ENCODE peak calls at places on chromosomes 13 and 19, in four cellular contexts. One of them, this sample, is unnamed.

GRCh38 chr13:114229486-114229885 is 5.2 kb upstream of the CDC16 start:
- DNase-seq in H9: no peak
- DNase-seq in mesenchymal stem cell: no peak
- DNase-seq in IMR-90: no peak
- DNase-seq in this sample: no peak

GRCh38 chr19:48805452-48805851 is 5.4 kb downstream of the BCAT2 start:
- DNase-seq in H9: no peak
- DNase-seq in mesenchymal stem cell: no peak
- DNase-seq in IMR-90: no peak
- DNase-seq in this sample: no peak

GRCh38 chr13:67369895-67370660 is 139.9 kb upstream of the PCDH9 start:
- DNase-seq in H9: no peak
- DNase-seq in mesenchymal stem cell: peak; percentile 89
- DNase-seq in IMR-90: peak; percentile 92
- DNase-seq in this sample: no peak

GRCh38 chr19:46076951-46077814 is 36.4 kb upstream of the IGFL4 start:
- DNase-seq in H9: peak; percentile 89
- DNase-seq in mesenchymal stem cell: peak; percentile 87
- DNase-seq in IMR-90: peak; percentile 79
- DNase-seq in this sample: peak; percentile 67

GRCh38 chr19:11168568-11168967 is 13.0 kb upstream of the SPC24 start:
- DNase-seq in H9: no peak
- DNase-seq in mesenchymal stem cell: peak; percentile 96
- DNase-seq in IMR-90: peak; percentile 97
- DNase-seq in this sample: peak; percentile 64

GRCh38 chr19:18519962-18520847 is 1.7 kb downstream of the ELL start:
- DNase-seq in H9: peak; percentile 80
- DNase-seq in mesenchymal stem cell: peak; percentile 92
- DNase-seq in IMR-90: peak; percentile 85
- DNase-seq in this sample: peak; percentile 94

GRCh38 chr19:3631053-3631861 is 4.7 kb upstream of the CACTIN start:
- DNase-seq in H9: no peak
- DNase-seq in mesenchymal stem cell: no peak
- DNase-seq in IMR-90: no peak
- DNase-seq in this sample: no peak

GRCh38 chr19:18649371-18650047 is 12.7 kb downstream of the KLHL26 start:
- DNase-seq in H9: peak; percentile 62
- DNase-seq in mesenchymal stem cell: peak; percentile 88
- DNase-seq in IMR-90: peak; percentile 70
- DNase-seq in this sample: peak; percentile 33

GRCh38 chr19:30718728-30719127 is 346.5 kb downstream of the ZNF536 start:
- DNase-seq in H9: no peak
- DNase-seq in mesenchymal stem cell: no peak
- DNase-seq in IMR-90: no peak
- DNase-seq in this sample: no peak

GRCh38 chr19:47725759-47726401 is 12.7 kb downstream of the EHD2 start:
- DNase-seq in H9: no peak
- DNase-seq in mesenchymal stem cell: peak; percentile 25
- DNase-seq in IMR-90: no peak
- DNase-seq in this sample: peak; percentile 65

GRCh38 chr19:30752201-30752600 is 380.0 kb downstream of the ZNF536 start:
- DNase-seq in H9: no peak
- DNase-seq in mesenchymal stem cell: no peak
- DNase-seq in IMR-90: no peak
- DNase-seq in this sample: no peak

GRCh38 chr13:101416181-101417042 is at the start of gene NALCN:
- DNase-seq in H9: peak; percentile 39
- DNase-seq in mesenchymal stem cell: peak; percentile 30
- DNase-seq in IMR-90: no peak
- DNase-seq in this sample: peak; percentile 26

GRCh38 chr13:48731957-48732569 is 78.3 kb downstream of the CYSLTR2 start:
- DNase-seq in H9: peak; percentile 74
- DNase-seq in mesenchymal stem cell: no peak
- DNase-seq in IMR-90: no peak
- DNase-seq in this sample: peak; percentile 69

GRCh38 chr13:30681489-30682242 is 53.7 kb upstream of the ALOX5AP start:
- DNase-seq in H9: no peak
- DNase-seq in mesenchymal stem cell: peak; percentile 92
- DNase-seq in IMR-90: peak; percentile 80
- DNase-seq in this sample: no peak

GRCh38 chr13:100573121-100573520 is 15.5 kb downstream of the GGACT start:
- DNase-seq in H9: peak; percentile 73
- DNase-seq in mesenchymal stem cell: peak; percentile 79
- DNase-seq in IMR-90: peak; percentile 82
- DNase-seq in this sample: peak; percentile 57

GRCh38 chr13:60765700-60766411 is 368.8 kb downstream of the TDRD3 start:
- DNase-seq in H9: no peak
- DNase-seq in mesenchymal stem cell: peak; percentile 28
- DNase-seq in IMR-90: no peak
- DNase-seq in this sample: no peak

GRCh38 chr13:59587971-59588716 is 575.6 kb downstream of the DIAPH3 start:
- DNase-seq in H9: no peak
- DNase-seq in mesenchymal stem cell: no peak
- DNase-seq in IMR-90: no peak
- DNase-seq in this sample: no peak
- H2BK120ac ChIP-seq in H9: no peak overlapping the region
- H2BK120ac ChIP-seq in mesenchymal stem cell: no peak overlapping the region
- H2BK120ac ChIP-seq in IMR-90: no peak overlapping the region
- H2BK120ac ChIP-seq in this sample: no peak overlapping the region

GRCh38 chr19:1210227-1210538 is 4.6 kb downstream of the STK11 start:
- DNase-seq in H9: no peak
- DNase-seq in mesenchymal stem cell: no peak
- DNase-seq in IMR-90: no peak
- DNase-seq in this sample: no peak

GRCh38 chr19:1213391-1214286 is 8.1 kb downstream of the STK11 start:
- DNase-seq in H9: no peak
- DNase-seq in mesenchymal stem cell: peak; percentile 90
- DNase-seq in IMR-90: peak; percentile 58
- DNase-seq in this sample: peak; percentile 39

GRCh38 chr19:1214862-1215731 is 9.5 kb downstream of the STK11 start:
- DNase-seq in H9: no peak
- DNase-seq in mesenchymal stem cell: no peak
- DNase-seq in IMR-90: no peak
- DNase-seq in this sample: peak; percentile 73

GRCh38 chr19:1214299-1214861 is 8.8 kb downstream of the STK11 start:
- DNase-seq in H9: no peak
- DNase-seq in mesenchymal stem cell: no peak
- DNase-seq in IMR-90: no peak
- DNase-seq in this sample: no peak

DNA sequence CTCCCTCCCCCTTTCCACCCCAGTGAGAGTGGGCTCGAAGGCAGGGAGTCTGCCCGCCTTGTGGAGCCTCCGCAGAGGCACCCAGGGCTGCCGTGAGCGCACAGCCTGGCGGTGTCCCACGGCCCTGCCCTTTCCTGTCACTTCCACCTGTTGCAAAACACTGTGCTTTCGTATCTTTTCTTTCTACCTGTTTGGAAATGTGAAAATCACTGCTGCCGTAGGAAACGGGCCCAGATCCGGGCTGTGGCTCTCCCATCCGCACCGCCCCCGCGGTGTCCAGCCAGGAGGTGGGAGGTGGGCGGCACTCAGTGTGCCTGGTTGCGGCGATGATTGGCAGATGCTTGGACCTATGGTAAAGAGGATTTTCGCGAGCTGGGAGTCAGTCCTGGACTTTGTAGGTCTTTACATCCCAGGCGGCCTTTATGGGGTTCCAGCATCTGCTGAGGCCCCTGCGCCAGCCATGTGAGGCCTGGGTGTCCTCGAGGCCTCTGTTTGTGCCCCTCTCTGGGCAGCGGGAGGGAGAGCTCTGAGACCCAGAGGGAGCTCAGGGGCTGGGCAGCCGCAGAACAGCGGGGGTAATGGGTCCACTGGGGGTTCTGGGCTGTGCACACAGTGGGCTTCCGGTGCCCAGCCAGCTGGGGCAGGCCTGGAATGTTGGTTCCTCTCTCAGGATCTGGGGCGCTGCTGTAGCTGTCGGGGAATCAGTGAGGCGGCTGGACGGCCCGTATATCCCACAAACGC is 6.1 kb downstream of the STK11 start:
- DNase-seq in H9: peak; percentile 79
- DNase-seq in mesenchymal stem cell: no peak
- DNase-seq in IMR-90: no peak
- DNase-seq in this sample: peak; percentile 50
- H2BK120ac ChIP-seq in H9: no peak overlapping the region
- H2BK120ac ChIP-seq in mesenchymal stem cell: no peak overlapping the region
- H2BK120ac ChIP-seq in IMR-90: no peak overlapping the region
- H2BK120ac ChIP-seq in this sample: no peak overlapping the region

DNA sequence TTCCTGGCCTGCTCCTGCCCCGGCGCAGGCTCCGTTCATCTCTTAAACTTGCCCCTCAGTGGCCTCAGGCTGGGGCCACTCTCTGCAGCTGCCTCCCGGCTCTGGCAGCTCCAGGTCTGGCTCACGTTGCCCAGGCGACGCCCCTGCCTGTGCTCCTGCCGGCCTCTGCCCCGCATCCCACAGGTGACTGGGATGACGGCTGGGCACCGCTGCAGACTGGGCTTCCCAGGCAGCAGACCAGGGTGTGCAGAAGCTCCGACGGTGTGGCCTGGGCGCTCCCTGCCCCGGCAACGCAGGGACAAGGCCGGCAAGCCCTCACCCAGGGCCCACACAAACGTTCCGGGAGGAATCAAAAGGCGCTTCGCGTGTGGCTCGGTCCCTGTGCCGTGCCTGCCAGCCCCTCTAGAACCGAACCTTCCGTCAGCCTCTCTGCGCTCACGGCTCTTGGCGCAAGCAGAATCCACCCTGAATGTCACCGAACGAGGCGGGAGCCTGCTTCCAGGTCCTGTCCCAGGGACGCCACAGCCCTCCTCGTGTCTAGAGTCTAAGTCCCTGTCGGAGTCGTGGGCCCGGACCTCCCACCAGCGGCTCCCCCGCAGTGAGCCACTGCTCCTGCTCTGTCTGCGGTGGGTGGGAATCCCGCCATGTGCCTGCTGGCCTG is 64.8 kb downstream of the MLLT1 start:
- DNase-seq in H9: no peak
- DNase-seq in mesenchymal stem cell: no peak
- DNase-seq in IMR-90: no peak
- DNase-seq in this sample: peak; percentile 35
- H2BK120ac ChIP-seq in H9: no peak overlapping the region
- H2BK120ac ChIP-seq in mesenchymal stem cell: no peak overlapping the region
- H2BK120ac ChIP-seq in IMR-90: no peak overlapping the region
- H2BK120ac ChIP-seq in this sample: no peak overlapping the region

DNA sequence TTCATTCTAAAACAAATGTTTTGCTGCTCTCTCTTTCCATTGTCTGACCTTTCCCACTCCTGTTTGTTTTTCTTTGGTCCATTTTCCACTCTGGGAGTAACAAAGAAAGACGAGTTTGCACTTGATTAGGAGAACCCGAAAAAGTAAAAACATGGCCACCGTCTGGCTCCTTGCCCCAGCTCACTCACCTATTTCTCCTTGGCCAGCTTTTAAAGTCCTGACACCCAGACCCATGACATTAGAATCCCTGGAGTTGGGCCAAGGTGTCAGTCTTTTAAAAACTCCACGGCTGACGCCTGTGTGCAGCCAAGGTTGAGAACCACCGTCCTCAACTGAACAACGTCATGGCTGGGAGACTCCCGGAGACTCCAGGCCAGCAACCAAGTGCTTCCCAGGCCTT is 63.6 kb upstream of the FLT1 start:
- DNase-seq in H9: no peak
- DNase-seq in mesenchymal stem cell: no peak
- DNase-seq in IMR-90: no peak
- DNase-seq in this sample: no peak
- H2BK120ac ChIP-seq in H9: no peak overlapping the region
- H2BK120ac ChIP-seq in mesenchymal stem cell: no peak overlapping the region
- H2BK120ac ChIP-seq in IMR-90: peak overlapping the region; percentile 98
- H2BK120ac ChIP-seq in this sample: peak overlapping the region; percentile 36

GRCh38 chr13:92963029-92963428 is 263.6 kb upstream of the GPC6 start:
- DNase-seq in H9: no peak
- DNase-seq in mesenchymal stem cell: no peak
- DNase-seq in IMR-90: peak; percentile 20
- DNase-seq in this sample: no peak

GRCh38 chr13:92966341-92966740 is 260.3 kb upstream of the GPC6 start:
- DNase-seq in H9: no peak
- DNase-seq in mesenchymal stem cell: no peak
- DNase-seq in IMR-90: no peak
- DNase-seq in this sample: no peak

GRCh38 chr13:92967923-92968322 is 258.7 kb upstream of the GPC6 start:
- DNase-seq in H9: no peak
- DNase-seq in mesenchymal stem cell: no peak
- DNase-seq in IMR-90: peak; percentile 16
- DNase-seq in this sample: no peak

GRCh38 chr13:92972751-92973150 is 253.9 kb upstream of the GPC6 start:
- DNase-seq in H9: no peak
- DNase-seq in mesenchymal stem cell: no peak
- DNase-seq in IMR-90: no peak
- DNase-seq in this sample: no peak

DNA sequence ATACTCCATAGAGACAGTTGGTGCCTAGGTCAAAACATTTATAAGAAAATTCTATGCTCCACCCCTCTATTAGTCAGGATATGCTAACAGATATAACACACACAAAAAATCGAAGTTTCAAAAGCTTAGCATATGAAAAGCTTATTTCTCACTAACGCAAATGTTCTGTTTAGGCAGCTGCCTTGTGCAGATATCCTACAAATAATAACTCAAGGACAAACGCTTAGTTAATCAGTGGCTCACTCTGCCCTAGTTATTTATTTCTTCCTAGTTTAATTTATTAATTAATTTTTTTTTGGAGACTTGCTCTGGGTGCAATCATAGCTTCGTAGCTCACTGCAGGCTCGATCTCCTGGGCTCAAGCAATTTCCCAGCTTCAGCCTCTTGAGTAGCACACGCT is 259.7 kb upstream of the GPC6 start:
- DNase-seq in H9: no peak
- DNase-seq in mesenchymal stem cell: no peak
- DNase-seq in IMR-90: no peak
- DNase-seq in this sample: no peak
- H2BK120ac ChIP-seq in H9: no peak overlapping the region
- H2BK120ac ChIP-seq in mesenchymal stem cell: no peak overlapping the region
- H2BK120ac ChIP-seq in IMR-90: no peak overlapping the region
- H2BK120ac ChIP-seq in this sample: no peak overlapping the region

GRCh38 chr19:52741951-52742485 is 7.2 kb upstream of the ZNF611 start:
- DNase-seq in H9: no peak
- DNase-seq in mesenchymal stem cell: no peak
- DNase-seq in IMR-90: no peak
- DNase-seq in this sample: peak; percentile 87
- H2BK120ac ChIP-seq in H9: no peak overlapping the region
- H2BK120ac ChIP-seq in mesenchymal stem cell: no peak overlapping the region
- H2BK120ac ChIP-seq in IMR-90: no peak overlapping the region
- H2BK120ac ChIP-seq in this sample: peak overlapping the region; percentile 70

GRCh38 chr19:15396436-15396835 is 16.8 kb upstream of the AKAP8 start:
- DNase-seq in H9: no peak
- DNase-seq in mesenchymal stem cell: no peak
- DNase-seq in IMR-90: no peak
- DNase-seq in this sample: no peak
- H2BK120ac ChIP-seq in H9: no peak overlapping the region
- H2BK120ac ChIP-seq in mesenchymal stem cell: no peak overlapping the region
- H2BK120ac ChIP-seq in IMR-90: no peak overlapping the region
- H2BK120ac ChIP-seq in this sample: no peak overlapping the region